ENCODE peak calls at places on chromosomes 3 and 15, in ten cellular contexts. O, S, N, V, T, Y, F, L, Q and U are unnamed samples.

GRCh38 chr3:50825841-50826240 is 151.1 kb downstream of the DOCK3 start:
- DNase-seq in O (no peak), Y (no peak), V (no peak), L (no peak), S (no peak), T (no peak), F (no peak), Q (no peak), N (no peak), U (no peak)

GRCh38 chr3:128804017-128804816 is 75.2 kb upstream of the ACAD9 start:
- DNase-seq in N (no peak), Q (no peak), Y (no peak), S (peak), V (peak), O (no peak), T (no peak), F (no peak), L (no peak), U (no peak)

GRCh38 chr15:73965094-73965729 is 26.9 kb downstream of the STOML1 start:
- DNase-seq in L (peak), V (no peak), O (no peak), Y (no peak), N (no peak), Q (no peak), S (no peak), F (no peak), T (no peak), U (no peak)

GRCh38 chr3:134625885-134626741 is 24.7 kb downstream of the KY start:
- DNase-seq in O (no peak), S (no peak), Q (no peak), V (no peak), L (peak), N (no peak), T (no peak), Y (no peak), F (no peak), U (no peak)

GRCh38 chr3:184373422-184373821 is 4.6 kb downstream of the THPO start:
- DNase-seq in V (no peak), Y (no peak), T (no peak), L (no peak), O (no peak), S (no peak), N (no peak), Q (peak), F (no peak), U (no peak)

GRCh38 chr15:93384886-93385285 is 295.9 kb upstream of the RGMA start:
- DNase-seq in O (no peak), Y (no peak), Q (no peak), F (no peak), S (no peak), L (no peak), T (no peak), V (no peak), N (no peak), U (no peak)

GRCh38 chr3:150376001-150376848 is 31.9 kb upstream of the TSC22D2 start:
- DNase-seq in N (no peak), S (no peak), V (no peak), O (peak), L (no peak), Q (peak), T (no peak), F (no peak), Y (no peak), U (no peak)

GRCh38 chr3:154022603-154023002 is 98.6 kb upstream of the ARHGEF26 start:
- DNase-seq in Y (no peak), S (no peak), T (peak), F (no peak), V (no peak), O (no peak), N (no peak), L (no peak), Q (no peak), U (no peak)

GRCh38 chr3:10007126-10007782 is 19.0 kb upstream of the FANCD2 start:
- DNase-seq in Y (no peak), L (no peak), T (no peak), O (no peak), N (no peak), S (no peak), V (no peak), Q (no peak), F (no peak), U (no peak)

GRCh38 chr3:45507820-45508317 is 86.7 kb upstream of the LIMD1 start:
- DNase-seq in L (peak), S (peak), N (no peak), T (peak), V (no peak), O (no peak), Q (peak), Y (no peak), F (no peak), U (peak)

GRCh38 chr15:72229947-72230196 is 1.1 kb downstream of the PKM start:
- DNase-seq in Q (no peak), T (no peak), F (no peak), V (no peak), N (no peak), O (no peak), Y (no peak), S (no peak), L (no peak), U (no peak)

GRCh38 chr3:104952587-104952986 is 414.1 kb upstream of the ALCAM start:
- DNase-seq in F (no peak), Q (peak), N (no peak), L (no peak), T (no peak), S (no peak), O (no peak), V (no peak), Y (no peak), U (no peak)

GRCh38 chr3:38283810-38284775 is 2.0 kb downstream of the SLC22A14 start:
- DNase-seq in L (no peak), T (no peak), V (no peak), Y (no peak), F (no peak), N (no peak), S (no peak), O (no peak), Q (peak), U (no peak)